ENCODE peak calls at places on chromosomes 12 and 14, in eight cellular contexts. K is foreskin keratinocyte; U is fibroblast of lung; I is GM10248; Z is CD8-positive, alpha-beta T cell; J is heart right ventricle; A is LNCaP clone FGC; T is Calu3. N is an unnamed sample.

GRCh38 chr12:78101181-78101876 is 270.6 kb downstream of the NAV3 start:
- DNase-seq in K (no peak), U (peak), I (no peak), Z (no peak), J (no peak), A (peak), T (no peak), N (no peak)

GRCh38 chr14:66038214-66038977 is 447.8 kb upstream of the CCDC196 start:
- DNase-seq in K (peak), U (peak), I (no peak), Z (no peak), J (no peak), A (no peak), T (peak), N (peak)

GRCh38 chr12:2322554-2323120 is 269.9 kb downstream of the CACNA1C start:
- DNase-seq in K (no peak), U (no peak), I (no peak), Z (no peak), J (no peak), A (no peak), T (no peak), N (no peak)

GRCh38 chr14:38616959-38617358 is 361.1 kb upstream of the CLEC14A start:
- DNase-seq in K (no peak), U (no peak), I (no peak), Z (no peak), J (no peak), A (no peak), T (no peak), N (no peak)

GRCh38 chr14:26636571-26636970 is 38.7 kb upstream of the NOVA1 start:
- DNase-seq in K (no peak), U (peak), I (no peak), Z (no peak), J (no peak), A (no peak), T (no peak), N (no peak)

GRCh38 chr12:16611146-16611545 is 5.2 kb upstream of the LMO3 start:
- DNase-seq in K (no peak), U (no peak), I (no peak), Z (no peak), J (no peak), A (no peak), T (no peak), N (no peak)

GRCh38 chr14:69595336-69595735 is 16.1 kb upstream of the SUSD6 start:
- DNase-seq in K (no peak), U (no peak), I (no peak), Z (no peak), J (no peak), A (no peak), T (no peak), N (no peak)

GRCh38 chr14:64920465-64920864 is 6.2 kb downstream of the CHURC1 start:
- DNase-seq in K (no peak), U (no peak), I (no peak), Z (no peak), J (no peak), A (no peak), T (no peak), N (no peak)

GRCh38 chr12:60162988-60163720 is 567.3 kb downstream of the SLC16A7 start:
- DNase-seq in K (no peak), U (no peak), I (no peak), Z (no peak), J (no peak), A (no peak), T (no peak), N (no peak)

GRCh38 chr14:23130875-23131274 is 11.8 kb upstream of the CEBPE start:
- DNase-seq in K (no peak), U (no peak), I (no peak), Z (no peak), J (no peak), A (no peak), T (no peak), N (no peak)

GRCh38 chr14:21668377-21668776 is 5.2 kb downstream of the OR4E1 start:
- DNase-seq in K (no peak), U (no peak), I (no peak), Z (no peak), J (no peak), A (peak), T (no peak), N (no peak)

GRCh38 chr12:66678640-66679268 is at the start of gene GRIP1:
- DNase-seq in K (no peak), U (peak), I (no peak), Z (no peak), J (no peak), A (no peak), T (no peak), N (no peak)

GRCh38 chr14:70896981-70897380 is 10.3 kb upstream of the PCNX1 start:
- DNase-seq in K (no peak), U (no peak), I (no peak), Z (no peak), J (no peak), A (no peak), T (no peak), N (no peak)

GRCh38 chr12:8648598-8649205 is 13.9 kb downstream of the MFAP5 start:
- DNase-seq in K (no peak), U (no peak), I (peak), Z (peak), J (no peak), A (no peak), T (no peak), N (no peak)

GRCh38 chr12:54221402-54221984 is 32.7 kb upstream of the SMUG1 start:
- DNase-seq in K (no peak), U (no peak), I (no peak), Z (no peak), J (no peak), A (no peak), T (no peak), N (no peak)

GRCh38 chr12:121787063-121787774 is 6.3 kb downstream of the RHOF start:
- DNase-seq in K (no peak), U (no peak), I (no peak), Z (no peak), J (no peak), A (no peak), T (peak), N (peak)

GRCh38 chr14:90827919-90828610 is 11.8 kb upstream of the TTC7B start:
- DNase-seq in K (peak), U (peak), I (peak), Z (peak), J (peak), A (peak), T (peak), N (peak)

GRCh38 chr12:10385181-10385613 is 4.6 kb downstream of the KLRK1 start:
- DNase-seq in K (no peak), U (peak), I (no peak), Z (no peak), J (no peak), A (no peak), T (no peak), N (no peak)

GRCh38 chr12:11793896-11794295 is 144.4 kb downstream of the ETV6 start:
- DNase-seq in K (no peak), U (peak), I (no peak), Z (no peak), J (no peak), A (no peak), T (no peak), N (no peak)

GRCh38 chr12:51949342-51950030 is 2.0 kb upstream of the ACVR1B start:
- DNase-seq in K (no peak), U (no peak), I (no peak), Z (no peak), J (no peak), A (no peak), T (no peak), N (no peak)

GRCh38 chr14:58697927-58698641 is 60.3 kb downstream of the DACT1 start:
- DNase-seq in K (no peak), U (no peak), I (no peak), Z (no peak), J (no peak), A (no peak), T (no peak), N (no peak)

GRCh38 chr12:121637231-121637914 is 11.0 kb downstream of the ORAI1 start:
- DNase-seq in K (no peak), U (no peak), I (peak), Z (peak), J (peak), A (no peak), T (no peak), N (peak)

GRCh38 chr12:129001-129400 is 62.4 kb downstream of the IQSEC3 start:
- DNase-seq in K (no peak), U (no peak), I (no peak), Z (no peak), J (no peak), A (no peak), T (no peak), N (no peak)

GRCh38 chr12:96500686-96501085 is 11.3 kb downstream of the CFAP54 start:
- DNase-seq in K (no peak), U (no peak), I (no peak), Z (no peak), J (no peak), A (no peak), T (peak), N (no peak)

GRCh38 chr12:31008241-31008711 is 65.4 kb upstream of the DDX11 start:
- DNase-seq in K (no peak), U (no peak), I (no peak), Z (no peak), J (no peak), A (no peak), T (no peak), N (no peak)

GRCh38 chr12:31603546-31604009 is 12.6 kb upstream of the DENND5B start:
- DNase-seq in K (no peak), U (no peak), I (peak), Z (no peak), J (no peak), A (no peak), T (no peak), N (peak)

GRCh38 chr14:55297611-55298323 is 26.5 kb downstream of the FBXO34 start:
- DNase-seq in K (peak), U (no peak), I (peak), Z (no peak), J (no peak), A (peak), T (peak), N (peak)
- TF ChIP-seq CTCF in K (peak), U (no peak), I (peak), Z (no peak), J (no peak), A (peak), T (no peak), N (peak)

DNA sequence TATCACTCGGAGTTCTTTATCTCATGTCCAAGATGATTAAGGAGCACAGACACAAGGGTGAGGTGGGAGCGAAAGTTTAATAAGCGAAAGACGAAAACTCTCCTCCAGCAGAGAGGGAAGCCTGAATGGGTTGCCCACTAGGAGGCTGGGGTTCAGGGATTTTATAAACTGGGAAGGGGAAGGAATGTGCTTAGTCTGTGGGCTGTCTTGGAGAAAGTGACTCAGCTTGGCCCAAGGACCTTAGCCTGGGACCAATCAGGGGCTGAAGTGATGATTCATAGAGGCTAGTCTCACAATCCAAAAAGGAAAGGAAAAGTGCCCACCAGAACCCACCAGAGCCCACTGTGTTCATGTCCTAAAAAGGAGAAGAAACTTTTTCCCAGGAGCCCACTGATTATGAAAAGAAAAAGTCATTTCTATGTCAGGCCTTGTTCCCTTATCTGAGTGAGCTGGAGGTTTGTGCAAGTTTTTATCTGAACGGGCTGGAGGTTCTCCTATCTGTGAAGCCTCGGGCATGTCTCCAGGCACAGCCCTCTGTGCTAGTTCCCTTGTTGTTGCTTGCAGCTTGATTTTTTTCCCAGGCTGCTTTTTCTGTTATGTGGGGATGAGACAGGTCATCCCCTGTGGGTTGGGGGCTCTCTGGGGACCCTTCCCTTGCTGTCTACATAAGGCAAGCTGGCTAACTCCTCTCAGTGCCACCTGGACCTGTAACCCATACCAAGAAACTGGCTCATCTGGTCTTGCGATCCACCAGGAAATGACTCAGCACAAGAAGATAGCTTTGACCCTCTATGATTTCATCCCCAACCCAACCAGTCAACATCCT is 8.3 kb upstream of the GOLGA5 start:
- DNase-seq in K (peak), U (peak), I (no peak), Z (no peak), J (peak), A (no peak), T (peak), N (no peak)
- TF ChIP-seq CTCF in K (no peak), U (peak), I (no peak), Z (no peak), J (no peak), A (no peak), T (no peak), N (no peak)

DNA sequence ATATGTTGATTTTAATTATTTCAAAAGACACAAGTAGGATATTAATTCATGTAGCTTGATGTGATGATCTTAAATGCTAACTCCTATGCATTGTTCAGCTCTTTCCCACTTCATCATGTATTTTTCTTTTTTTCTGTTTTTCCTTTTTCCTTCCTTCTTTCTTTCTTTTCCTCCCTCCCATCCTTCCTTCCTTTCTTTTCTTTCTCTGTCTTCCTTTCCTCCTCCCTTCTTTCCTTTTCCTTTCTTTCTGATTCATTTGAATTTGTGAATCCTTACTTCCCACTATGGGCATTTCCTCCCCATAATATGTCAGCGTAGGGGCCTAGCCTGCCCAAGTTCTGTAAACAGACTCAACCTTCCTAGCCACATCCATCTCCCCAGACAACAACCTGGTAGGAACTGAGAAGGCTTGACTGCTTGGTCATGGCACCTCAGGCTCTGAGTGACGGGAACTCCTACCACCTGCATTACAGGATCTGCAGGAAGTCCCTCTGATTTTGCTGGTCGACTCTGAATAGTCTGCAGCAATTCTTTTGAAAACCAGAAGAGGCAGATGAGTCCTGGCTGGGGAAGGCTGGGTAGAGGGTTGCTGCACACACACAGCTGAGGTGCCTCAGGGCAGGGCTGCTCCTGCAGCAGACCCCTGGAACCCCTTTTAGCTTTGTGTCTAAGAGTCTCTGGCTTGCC is 33.4 kb upstream of the BHLHE41 start:
- DNase-seq in K (no peak), U (no peak), I (peak), Z (no peak), J (no peak), A (no peak), T (peak), N (no peak)
- TF ChIP-seq CTCF in K (peak), U (no peak), I (no peak), Z (no peak), J (no peak), A (no peak), T (no peak), N (no peak)

DNA sequence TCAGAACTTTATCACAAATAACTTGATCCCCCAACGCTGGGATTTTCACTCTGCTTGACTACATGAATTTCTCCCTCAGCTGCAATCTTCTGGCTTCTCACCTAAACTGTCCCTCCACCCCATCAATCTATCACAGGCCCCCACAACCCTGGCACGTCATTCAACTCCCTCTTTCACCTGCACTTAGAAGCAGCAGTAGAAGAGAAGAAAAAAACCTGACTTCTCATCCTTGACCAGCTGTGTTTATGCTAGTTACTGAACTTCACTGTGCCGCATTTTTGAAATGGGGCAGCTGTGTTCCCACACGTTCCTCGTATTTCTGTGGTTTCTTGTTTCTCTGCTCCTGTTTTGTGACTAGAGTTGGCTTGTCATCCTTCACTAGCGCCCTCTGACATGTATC is 35.0 kb downstream of the ITPR2 start:
- DNase-seq in K (peak), U (peak), I (peak), Z (no peak), J (no peak), A (no peak), T (no peak), N (no peak)
- TF ChIP-seq CTCF in K (peak), U (no peak), I (no peak), Z (no peak), J (no peak), A (no peak), T (no peak), N (no peak)

GRCh38 chr12:109720856-109721189 is 7.2 kb downstream of the FAM222A start:
- DNase-seq in K (no peak), U (no peak), I (no peak), Z (no peak), J (no peak), A (no peak), T (no peak), N (no peak)

GRCh38 chr12:109718390-109718789 is 4.8 kb downstream of the FAM222A start:
- DNase-seq in K (no peak), U (no peak), I (no peak), Z (no peak), J (no peak), A (no peak), T (no peak), N (no peak)

GRCh38 chr12:109720152-109720855 is 6.7 kb downstream of the FAM222A start:
- DNase-seq in K (no peak), U (no peak), I (no peak), Z (no peak), J (peak), A (no peak), T (no peak), N (no peak)

GRCh38 chr12:109717390-109718357 is 4.0 kb downstream of the FAM222A start:
- DNase-seq in K (no peak), U (no peak), I (no peak), Z (no peak), J (no peak), A (no peak), T (no peak), N (no peak)

GRCh38 chr12:109719123-109720022 is 5.7 kb downstream of the FAM222A start:
- DNase-seq in K (no peak), U (no peak), I (no peak), Z (no peak), J (no peak), A (no peak), T (no peak), N (no peak)
- TF ChIP-seq CTCF in K (peak), U (peak), I (no peak), Z (no peak), J (no peak), A (peak), T (no peak), N (no peak)

DNA sequence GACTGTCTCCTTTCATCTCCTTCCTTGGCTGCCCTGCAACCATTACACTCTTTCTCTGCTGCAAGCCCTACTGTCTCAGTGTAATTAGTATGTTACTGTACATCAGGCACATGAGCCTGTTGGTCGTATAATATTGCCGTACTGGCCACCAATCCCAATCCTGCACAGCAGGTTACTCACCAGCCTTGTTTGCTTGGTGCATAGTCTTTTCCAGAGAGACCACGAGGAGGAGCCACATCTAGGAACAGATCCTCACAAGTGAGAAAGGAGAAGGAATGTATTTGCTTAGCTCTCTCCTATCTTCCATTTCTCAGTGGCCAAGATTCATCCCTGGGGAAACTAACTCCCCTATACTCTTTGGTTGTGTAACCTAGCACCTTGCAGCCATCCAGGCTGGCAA is 33.0 kb upstream of the BICDL1 start:
- DNase-seq in K (no peak), U (no peak), I (no peak), Z (no peak), J (no peak), A (no peak), T (no peak), N (no peak)
- TF ChIP-seq CTCF in K (no peak), U (no peak), I (peak), Z (no peak), J (no peak), A (no peak), T (no peak), N (no peak)

N was measured in transverse colon.